ENCODE peak calls at places on chromosome 7, in six cellular contexts. One of them, this sample, is unnamed.

GRCh38 chr7:131895541-131896173 is 339.2 kb upstream of the PODXL start:
- DNase-seq in spleen: no peak
- DNase-seq in stomach: no peak
- DNase-seq in Panc1: peak
- DNase-seq in prostate gland: no peak
- DNase-seq in SK-N-SH: no peak
- DNase-seq in this sample: no peak

GRCh38 chr7:102097601-102098161 is 189.0 kb upstream of the SH2B2 start:
- DNase-seq in prostate gland: no peak
- DNase-seq in spleen: no peak
- DNase-seq in Panc1: no peak
- DNase-seq in stomach: no peak
- DNase-seq in SK-N-SH: no peak
- DNase-seq in this sample: peak

GRCh38 chr7:70913924-70914323 is 218.0 kb upstream of the GALNT17 start:
- DNase-seq in prostate gland: no peak
- DNase-seq in spleen: no peak
- DNase-seq in Panc1: no peak
- DNase-seq in SK-N-SH: no peak
- DNase-seq in stomach: no peak
- DNase-seq in this sample: no peak

GRCh38 chr7:64997927-64998391 is 7.1 kb upstream of the ZNF117 start:
- DNase-seq in prostate gland: peak
- DNase-seq in Panc1: no peak
- DNase-seq in spleen: no peak
- DNase-seq in SK-N-SH: no peak
- DNase-seq in stomach: peak
- DNase-seq in this sample: no peak

GRCh38 chr7:47743898-47744612 is 162.1 kb upstream of the TNS3 start:
- DNase-seq in prostate gland: no peak
- DNase-seq in Panc1: no peak
- DNase-seq in spleen: peak
- DNase-seq in SK-N-SH: no peak
- DNase-seq in stomach: no peak
- DNase-seq in this sample: no peak

GRCh38 chr7:129609666-129610065 is 1.9 kb upstream of the NRF1 start:
- DNase-seq in SK-N-SH: no peak
- DNase-seq in prostate gland: no peak
- DNase-seq in stomach: no peak
- DNase-seq in spleen: no peak
- DNase-seq in Panc1: no peak
- DNase-seq in this sample: no peak

GRCh38 chr7:104976966-104977636 is 36.9 kb upstream of the KMT2E start:
- DNase-seq in stomach: no peak
- DNase-seq in SK-N-SH: no peak
- DNase-seq in spleen: no peak
- DNase-seq in Panc1: no peak
- DNase-seq in prostate gland: no peak
- DNase-seq in this sample: no peak

GRCh38 chr7:42319631-42320030 is 82.6 kb upstream of the GLI3 start:
- DNase-seq in prostate gland: no peak
- DNase-seq in SK-N-SH: no peak
- DNase-seq in stomach: no peak
- DNase-seq in spleen: no peak
- DNase-seq in Panc1: no peak
- DNase-seq in this sample: no peak

GRCh38 chr7:33973235-33974015 is 68.1 kb downstream of the BMPER start:
- DNase-seq in spleen: no peak
- DNase-seq in SK-N-SH: no peak
- DNase-seq in stomach: no peak
- DNase-seq in prostate gland: no peak
- DNase-seq in Panc1: no peak
- DNase-seq in this sample: peak

GRCh38 chr7:108802639-108803038 is 233.0 kb downstream of the DNAJB9 start:
- DNase-seq in SK-N-SH: no peak
- DNase-seq in stomach: no peak
- DNase-seq in Panc1: no peak
- DNase-seq in prostate gland: no peak
- DNase-seq in spleen: no peak
- DNase-seq in this sample: no peak

GRCh38 chr7:137774793-137775201 is 72.0 kb downstream of the DGKI start:
- DNase-seq in stomach: no peak
- DNase-seq in SK-N-SH: no peak
- DNase-seq in Panc1: peak
- DNase-seq in spleen: no peak
- DNase-seq in prostate gland: no peak
- DNase-seq in this sample: no peak

GRCh38 chr7:158325530-158326381 is 261.9 kb downstream of the PTPRN2 start:
- DNase-seq in SK-N-SH: peak
- DNase-seq in prostate gland: peak
- DNase-seq in spleen: peak
- DNase-seq in Panc1: no peak
- DNase-seq in stomach: peak
- DNase-seq in this sample: no peak

GRCh38 chr7:130912086-130912909 is 178.3 kb upstream of the KLF14 start:
- DNase-seq in Panc1: peak
- DNase-seq in SK-N-SH: no peak
- DNase-seq in prostate gland: no peak
- DNase-seq in spleen: no peak
- DNase-seq in stomach: no peak
- DNase-seq in this sample: no peak

GRCh38 chr7:142832452-142832851 is 22.4 kb upstream of the EPHB6 start:
- DNase-seq in SK-N-SH: no peak
- DNase-seq in spleen: no peak
- DNase-seq in prostate gland: no peak
- DNase-seq in Panc1: no peak
- DNase-seq in stomach: no peak
- DNase-seq in this sample: no peak

GRCh38 chr7:111438369-111439289 is 123.7 kb downstream of the IMMP2L start:
- DNase-seq in spleen: no peak
- DNase-seq in stomach: no peak
- DNase-seq in prostate gland: no peak
- DNase-seq in SK-N-SH: no peak
- DNase-seq in Panc1: no peak
- DNase-seq in this sample: no peak

GRCh38 chr7:151269511-151269910 is 21.0 kb upstream of the SMARCD3 start:
- DNase-seq in SK-N-SH: no peak
- DNase-seq in Panc1: no peak
- DNase-seq in prostate gland: no peak
- DNase-seq in stomach: no peak
- DNase-seq in spleen: no peak
- DNase-seq in this sample: no peak

GRCh38 chr7:14446829-14447228 is 455.7 kb downstream of the DGKB start:
- DNase-seq in prostate gland: no peak
- DNase-seq in spleen: no peak
- DNase-seq in stomach: no peak
- DNase-seq in Panc1: no peak
- DNase-seq in SK-N-SH: no peak
- DNase-seq in this sample: no peak

GRCh38 chr7:88243345-88243909 is 23.6 kb upstream of the SRI start:
- DNase-seq in spleen: no peak
- DNase-seq in stomach: no peak
- DNase-seq in prostate gland: peak
- DNase-seq in SK-N-SH: peak
- DNase-seq in Panc1: peak
- DNase-seq in this sample: no peak

GRCh38 chr7:73831656-73832579 is 1.1 kb downstream of the CLDN4 start:
- DNase-seq in Panc1: no peak
- DNase-seq in spleen: no peak
- DNase-seq in SK-N-SH: no peak
- DNase-seq in prostate gland: peak
- DNase-seq in stomach: peak
- DNase-seq in this sample: no peak

GRCh38 chr7:110205899-110206298 is 885.0 kb upstream of the LRRN3 start:
- DNase-seq in SK-N-SH: no peak
- DNase-seq in Panc1: no peak
- DNase-seq in prostate gland: no peak
- DNase-seq in spleen: no peak
- DNase-seq in stomach: no peak
- DNase-seq in this sample: no peak

GRCh38 chr7:68720722-68721121 is 877.6 kb upstream of the AUTS2 start:
- DNase-seq in spleen: no peak
- DNase-seq in SK-N-SH: no peak
- DNase-seq in prostate gland: no peak
- DNase-seq in Panc1: no peak
- DNase-seq in stomach: no peak
- DNase-seq in this sample: no peak

GRCh38 chr7:18541189-18541870 is 45.8 kb downstream of the HDAC9 start:
- DNase-seq in prostate gland: no peak
- DNase-seq in SK-N-SH: no peak
- DNase-seq in spleen: no peak
- DNase-seq in stomach: peak
- DNase-seq in Panc1: no peak
- DNase-seq in this sample: no peak

GRCh38 chr7:20310963-20311742 is 19.5 kb upstream of the ITGB8 start:
- DNase-seq in prostate gland: no peak
- DNase-seq in stomach: no peak
- DNase-seq in Panc1: no peak
- DNase-seq in SK-N-SH: no peak
- DNase-seq in spleen: no peak
- DNase-seq in this sample: no peak

GRCh38 chr7:110386914-110387313 is 704.0 kb upstream of the LRRN3 start:
- DNase-seq in SK-N-SH: no peak
- DNase-seq in prostate gland: no peak
- DNase-seq in stomach: no peak
- DNase-seq in Panc1: peak
- DNase-seq in spleen: no peak
- DNase-seq in this sample: no peak

GRCh38 chr7:140478361-140479061 is 794 bp downstream of the MKRN1 start:
- DNase-seq in Panc1: no peak
- DNase-seq in prostate gland: peak
- DNase-seq in spleen: no peak
- DNase-seq in stomach: no peak
- DNase-seq in SK-N-SH: peak
- DNase-seq in this sample: peak

GRCh38 chr7:69837387-69838068 is 239.3 kb downstream of the AUTS2 start:
- DNase-seq in stomach: no peak
- DNase-seq in Panc1: no peak
- DNase-seq in spleen: no peak
- DNase-seq in prostate gland: no peak
- DNase-seq in SK-N-SH: no peak
- DNase-seq in this sample: peak

GRCh38 chr7:79709574-79710409 is 256.3 kb upstream of the MAGI2 start:
- DNase-seq in Panc1: peak
- DNase-seq in spleen: no peak
- DNase-seq in prostate gland: no peak
- DNase-seq in stomach: no peak
- DNase-seq in SK-N-SH: no peak
- DNase-seq in this sample: no peak
- TF ChIP-seq POLR2AphosphoS5 in Panc1: peak
- TF ChIP-seq POLR2AphosphoS5 in spleen: no peak
- TF ChIP-seq POLR2AphosphoS5 in prostate gland: no peak
- TF ChIP-seq POLR2AphosphoS5 in stomach: no peak
- TF ChIP-seq POLR2AphosphoS5 in SK-N-SH: no peak
- TF ChIP-seq POLR2AphosphoS5 in this sample: no peak

DNA sequence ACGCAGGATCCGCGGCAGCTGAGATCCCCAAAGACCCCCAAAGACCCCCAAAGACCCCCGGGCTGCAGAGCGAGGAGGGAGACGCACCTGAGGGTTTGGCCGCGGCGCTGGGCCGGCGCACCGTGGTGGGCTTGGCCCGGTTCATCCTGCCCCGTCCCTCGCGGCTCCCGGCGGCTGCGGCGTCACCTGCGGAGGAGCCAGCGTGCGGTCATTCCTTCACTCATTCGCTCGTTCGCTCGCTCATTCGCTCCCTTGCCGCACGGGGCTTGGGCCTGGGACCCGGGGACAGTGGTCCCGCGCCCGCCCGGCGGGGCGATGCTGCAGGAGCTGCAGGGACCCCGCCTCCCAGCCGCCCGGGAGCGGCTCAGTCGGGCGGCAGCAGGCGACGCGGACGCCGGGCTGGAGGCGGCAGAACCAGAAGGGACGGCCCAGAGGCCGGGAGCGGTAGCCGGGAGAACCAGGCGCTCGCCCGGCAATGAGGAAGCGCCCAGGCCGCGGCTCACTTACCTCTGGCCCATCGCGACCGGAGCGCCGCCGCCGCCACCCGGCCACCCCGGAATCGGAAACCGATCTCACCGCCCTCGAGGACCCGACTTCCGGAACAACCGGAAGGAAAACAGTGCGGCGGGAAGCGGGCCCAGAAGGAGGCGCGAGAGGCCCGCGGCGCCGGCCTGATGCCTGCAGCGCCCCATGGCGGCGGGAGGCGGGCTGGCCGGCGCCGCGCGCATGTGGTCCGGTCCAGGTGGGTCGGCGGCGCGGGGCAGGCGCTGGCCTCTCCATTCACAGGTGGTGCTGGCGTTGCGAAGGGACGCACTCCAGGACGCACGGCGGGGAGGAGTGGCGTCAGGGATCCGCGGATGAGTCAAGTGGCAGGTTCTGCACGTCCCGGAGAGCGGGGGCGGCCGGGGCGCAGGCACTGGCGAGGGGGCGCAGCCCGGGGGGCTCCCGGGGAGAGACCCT is at the start of gene INTS1:
- DNase-seq in SK-N-SH: peak
- DNase-seq in spleen: peak
- DNase-seq in Panc1: no peak
- DNase-seq in stomach: peak
- DNase-seq in prostate gland: peak
- DNase-seq in this sample: peak
- TF ChIP-seq CTCF in SK-N-SH: peak
- TF ChIP-seq CTCF in spleen: peak
- TF ChIP-seq CTCF in Panc1: peak
- TF ChIP-seq CTCF in stomach: no peak
- TF ChIP-seq CTCF in prostate gland: peak
- TF ChIP-seq CTCF in this sample: peak

GRCh38 chr7:1065263-1066260 is 21.2 kb downstream of the GPR146 start:
- DNase-seq in SK-N-SH: peak
- DNase-seq in prostate gland: peak
- DNase-seq in stomach: peak
- DNase-seq in Panc1: no peak
- DNase-seq in spleen: peak
- DNase-seq in this sample: peak
- TF ChIP-seq POLR2AphosphoS5 in SK-N-SH: no peak
- TF ChIP-seq POLR2AphosphoS5 in prostate gland: peak
- TF ChIP-seq POLR2AphosphoS5 in stomach: peak
- TF ChIP-seq POLR2AphosphoS5 in Panc1: no peak
- TF ChIP-seq POLR2AphosphoS5 in spleen: peak
- TF ChIP-seq POLR2AphosphoS5 in this sample: peak

DNA sequence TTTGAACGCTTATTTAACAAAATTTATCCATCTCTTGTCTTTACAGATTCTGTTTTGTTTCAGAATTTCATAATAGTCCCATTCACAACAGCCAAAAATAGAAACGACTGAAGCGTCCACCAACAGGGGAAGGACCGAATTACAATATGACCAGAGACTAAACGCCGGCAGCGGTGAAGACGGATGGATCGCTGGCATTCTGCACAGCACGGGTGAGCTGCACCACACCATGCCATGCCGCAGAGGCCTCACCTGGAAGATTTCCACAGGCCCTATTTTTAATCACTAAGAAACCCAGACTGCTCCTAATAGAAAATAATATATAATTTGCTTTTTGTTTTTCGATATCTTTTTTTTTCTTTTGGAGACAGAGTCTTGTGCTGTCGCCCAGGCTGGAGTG is 91.0 kb downstream of the ELFN1 start:
- DNase-seq in Panc1: no peak
- DNase-seq in spleen: peak
- DNase-seq in stomach: no peak
- DNase-seq in prostate gland: no peak
- DNase-seq in SK-N-SH: no peak
- DNase-seq in this sample: no peak
- TF ChIP-seq CTCF in Panc1: no peak
- TF ChIP-seq CTCF in spleen: no peak
- TF ChIP-seq CTCF in stomach: no peak
- TF ChIP-seq CTCF in prostate gland: no peak
- TF ChIP-seq CTCF in SK-N-SH: no peak
- TF ChIP-seq CTCF in this sample: no peak

This sample was measured in esophagus muscularis mucosa.